ENCODE peak calls at places on chromosomes 12 and 14, in seven cellular contexts. F, S, N, W, D, K and E are unnamed samples.

GRCh38 chr12:93135286-93136239 is 206.5 kb upstream of the EEA1 start:
- DNase-seq in F (no peak), S (peak), N (peak), W (no peak), D (no peak), K (peak), E (no peak)

GRCh38 chr12:19154696-19155095 is 25.2 kb downstream of the PLEKHA5 start:
- DNase-seq in F (no peak), S (no peak), N (no peak), W (no peak), D (no peak), K (no peak), E (no peak)

GRCh38 chr12:6053541-6053940 is 70.9 kb downstream of the VWF start:
- DNase-seq in F (no peak), S (no peak), N (no peak), W (no peak), D (no peak), K (no peak), E (no peak)

GRCh38 chr12:92765871-92766270 is 63.1 kb downstream of the PLEKHG7 start:
- DNase-seq in F (no peak), S (no peak), N (no peak), W (no peak), D (no peak), K (no peak), E (no peak)

GRCh38 chr12:127582074-127582473 is 684.9 kb upstream of the TMEM132C start:
- DNase-seq in F (no peak), S (no peak), N (no peak), W (no peak), D (no peak), K (no peak), E (no peak)

GRCh38 chr14:104277416-104278213 is 139.2 kb downstream of the KIF26A start:
- DNase-seq in F (no peak), S (no peak), N (no peak), W (no peak), D (no peak), K (no peak), E (no peak)

GRCh38 chr14:99122521-99123125 is 149.4 kb downstream of the BCL11B start:
- DNase-seq in F (no peak), S (no peak), N (no peak), W (peak), D (no peak), K (no peak), E (no peak)

GRCh38 chr12:58918475-58918874 is 1.8 kb downstream of the LRIG3 start:
- DNase-seq in F (no peak), S (peak), N (peak), W (no peak), D (no peak), K (no peak), E (no peak)

GRCh38 chr12:93813972-93814821 is 137.0 kb downstream of the CRADD start:
- DNase-seq in F (no peak), S (no peak), N (peak), W (no peak), D (no peak), K (no peak), E (peak)

GRCh38 chr12:96850676-96851075 is 56.4 kb upstream of the NEDD1 start:
- DNase-seq in F (no peak), S (no peak), N (no peak), W (no peak), D (no peak), K (no peak), E (no peak)

GRCh38 chr14:99807413-99808132 is 14.4 kb downstream of the EML1 start:
- DNase-seq in F (no peak), S (no peak), N (no peak), W (peak), D (no peak), K (no peak), E (no peak)

GRCh38 chr12:67640863-67641262 is 7.7 kb upstream of the DYRK2 start:
- DNase-seq in F (no peak), S (no peak), N (no peak), W (no peak), D (no peak), K (no peak), E (no peak)

GRCh38 chr14:20671597-20672283 is 12.6 kb upstream of the RNASE4 start:
- DNase-seq in F (no peak), S (no peak), N (no peak), W (no peak), D (no peak), K (no peak), E (no peak)

GRCh38 chr14:68807148-68807600 is 14.3 kb upstream of the ZFP36L1 start:
- DNase-seq in F (no peak), S (no peak), N (peak), W (peak), D (no peak), K (no peak), E (no peak)

GRCh38 chr12:124625867-124626675 is 58.7 kb upstream of the NCOR2 start:
- DNase-seq in F (no peak), S (no peak), N (no peak), W (no peak), D (no peak), K (no peak), E (peak)

GRCh38 chr14:32608880-32609279 is 279.8 kb downstream of the AKAP6 start:
- DNase-seq in F (no peak), S (no peak), N (no peak), W (no peak), D (no peak), K (no peak), E (no peak)

GRCh38 chr12:124044809-124045321 is 71.8 kb downstream of the ZNF664 start:
- DNase-seq in F (no peak), S (no peak), N (no peak), W (no peak), D (no peak), K (peak), E (no peak)

GRCh38 chr12:89976866-89977265 is 268.2 kb upstream of the ATP2B1 start:
- DNase-seq in F (no peak), S (no peak), N (no peak), W (no peak), D (no peak), K (no peak), E (no peak)

GRCh38 chr14:22131749-22132476 is 457.1 kb downstream of the DAD1 start:
- DNase-seq in F (no peak), S (no peak), N (no peak), W (peak), D (no peak), K (peak), E (no peak)